ENCODE peak calls at places on chromosomes 12 and 14, in seven cellular contexts. One of them, this sample, is unnamed.

GRCh38 chr12:106753526-106753925 is 21.0 kb upstream of the RIC8B start:
- DNase-seq in mesendoderm: no peak
- DNase-seq in H1: no peak
- DNase-seq in trophoblast cell: no peak
- DNase-seq in H9: no peak
- DNase-seq in mesenchymal stem cell: no peak
- DNase-seq in neuronal stem cell: no peak
- DNase-seq in this sample: no peak

GRCh38 chr12:29438752-29439408 is 57.9 kb upstream of the ERGIC2 start:
- DNase-seq in neuronal stem cell: no peak
- DNase-seq in mesenchymal stem cell: no peak
- DNase-seq in H1: no peak
- DNase-seq in mesendoderm: no peak
- DNase-seq in H9: no peak
- DNase-seq in trophoblast cell: no peak
- DNase-seq in this sample: no peak

GRCh38 chr14:104993808-104994591 is 8.4 kb downstream of the CLBA1 start:
- DNase-seq in trophoblast cell: no peak
- DNase-seq in H1: no peak
- DNase-seq in mesendoderm: no peak
- DNase-seq in mesenchymal stem cell: no peak
- DNase-seq in H9: no peak
- DNase-seq in neuronal stem cell: no peak
- DNase-seq in this sample: no peak

GRCh38 chr14:65846469-65846868 is 433.9 kb downstream of the FUT8 start:
- DNase-seq in H9: no peak
- DNase-seq in neuronal stem cell: no peak
- DNase-seq in mesenchymal stem cell: no peak
- DNase-seq in mesendoderm: no peak
- DNase-seq in trophoblast cell: no peak
- DNase-seq in H1: no peak
- DNase-seq in this sample: no peak

GRCh38 chr14:48725001-48725734 is 861.0 kb downstream of the RPS29 start:
- DNase-seq in trophoblast cell: no peak
- DNase-seq in neuronal stem cell: no peak
- DNase-seq in H1: no peak
- DNase-seq in H9: no peak
- DNase-seq in mesenchymal stem cell: peak; percentile 33
- DNase-seq in mesendoderm: no peak
- DNase-seq in this sample: peak; percentile 85

GRCh38 chr12:128920468-128920867 is 67.2 kb downstream of the GLT1D1 start:
- DNase-seq in trophoblast cell: peak; percentile 5
- DNase-seq in mesendoderm: no peak
- DNase-seq in H1: no peak
- DNase-seq in neuronal stem cell: no peak
- DNase-seq in H9: no peak
- DNase-seq in mesenchymal stem cell: no peak
- DNase-seq in this sample: no peak

GRCh38 chr14:99389171-99389826 is 91.4 kb downstream of the SETD3 start:
- DNase-seq in trophoblast cell: peak; percentile 60
- DNase-seq in mesenchymal stem cell: peak; percentile 40
- DNase-seq in H1: peak; percentile 98
- DNase-seq in mesendoderm: peak; percentile 68
- DNase-seq in neuronal stem cell: peak; percentile 51
- DNase-seq in H9: peak; percentile 80
- DNase-seq in this sample: peak; percentile 10

GRCh38 chr12:117599849-117600248 is 238.4 kb upstream of the NOS1 start:
- DNase-seq in trophoblast cell: no peak
- DNase-seq in neuronal stem cell: no peak
- DNase-seq in mesendoderm: no peak
- DNase-seq in H9: no peak
- DNase-seq in mesenchymal stem cell: no peak
- DNase-seq in H1: no peak
- DNase-seq in this sample: no peak

GRCh38 chr14:33457021-33457420 is 493.9 kb downstream of the EGLN3 start:
- DNase-seq in H9: no peak
- DNase-seq in trophoblast cell: no peak
- DNase-seq in neuronal stem cell: no peak
- DNase-seq in mesendoderm: no peak
- DNase-seq in H1: no peak
- DNase-seq in mesenchymal stem cell: no peak
- DNase-seq in this sample: no peak

GRCh38 chr14:62329427-62329826 is 567.2 kb downstream of the SNAPC1 start:
- DNase-seq in H9: no peak
- DNase-seq in mesenchymal stem cell: peak; percentile 50
- DNase-seq in H1: no peak
- DNase-seq in mesendoderm: no peak
- DNase-seq in neuronal stem cell: no peak
- DNase-seq in trophoblast cell: no peak
- DNase-seq in this sample: peak; percentile 63

GRCh38 chr12:117766008-117766407 is 202.8 kb downstream of the KSR2 start:
- DNase-seq in H1: no peak
- DNase-seq in neuronal stem cell: no peak
- DNase-seq in H9: no peak
- DNase-seq in mesendoderm: no peak
- DNase-seq in mesenchymal stem cell: no peak
- DNase-seq in trophoblast cell: no peak
- DNase-seq in this sample: no peak

GRCh38 chr12:30622509-30622908 is 73.2 kb downstream of the IPO8 start:
- DNase-seq in mesenchymal stem cell: peak; percentile 87
- DNase-seq in trophoblast cell: peak; percentile 28
- DNase-seq in neuronal stem cell: no peak
- DNase-seq in H1: no peak
- DNase-seq in H9: no peak
- DNase-seq in mesendoderm: no peak
- DNase-seq in this sample: peak; percentile 73

GRCh38 chr12:94571556-94571955 is 78.8 kb downstream of the TMCC3 start:
- DNase-seq in trophoblast cell: peak; percentile 79
- DNase-seq in mesenchymal stem cell: peak; percentile 39
- DNase-seq in neuronal stem cell: no peak
- DNase-seq in mesendoderm: no peak
- DNase-seq in H1: no peak
- DNase-seq in H9: no peak
- DNase-seq in this sample: peak; percentile 76

GRCh38 chr14:77158175-77158908 is 16.8 kb upstream of the ZDHHC22 start:
- DNase-seq in H1: peak; percentile 63
- DNase-seq in trophoblast cell: no peak
- DNase-seq in neuronal stem cell: peak; percentile 59
- DNase-seq in mesenchymal stem cell: peak; percentile 69
- DNase-seq in mesendoderm: peak; percentile 78
- DNase-seq in H9: peak; percentile 67
- DNase-seq in this sample: peak; percentile 71

GRCh38 chr12:78359530-78359929 is 505.0 kb upstream of the SYT1 start:
- DNase-seq in mesendoderm: peak; percentile 3
- DNase-seq in H9: no peak
- DNase-seq in trophoblast cell: no peak
- DNase-seq in neuronal stem cell: no peak
- DNase-seq in mesenchymal stem cell: no peak
- DNase-seq in H1: no peak
- DNase-seq in this sample: peak; percentile 49

GRCh38 chr12:69350777-69351176 is 2.6 kb downstream of the LYZ start:
- DNase-seq in mesendoderm: no peak
- DNase-seq in H1: no peak
- DNase-seq in trophoblast cell: no peak
- DNase-seq in neuronal stem cell: no peak
- DNase-seq in mesenchymal stem cell: no peak
- DNase-seq in H9: no peak
- DNase-seq in this sample: no peak
- H2BK120ac ChIP-seq in mesendoderm: no peak overlapping the region
- H2BK120ac ChIP-seq in H1: no peak overlapping the region
- H2BK120ac ChIP-seq in trophoblast cell: no peak overlapping the region
- H2BK120ac ChIP-seq in neuronal stem cell: no peak overlapping the region
- H2BK120ac ChIP-seq in mesenchymal stem cell: no peak overlapping the region
- H2BK120ac ChIP-seq in H9: no peak overlapping the region
- H2BK120ac ChIP-seq in this sample: no peak overlapping the region

DNA sequence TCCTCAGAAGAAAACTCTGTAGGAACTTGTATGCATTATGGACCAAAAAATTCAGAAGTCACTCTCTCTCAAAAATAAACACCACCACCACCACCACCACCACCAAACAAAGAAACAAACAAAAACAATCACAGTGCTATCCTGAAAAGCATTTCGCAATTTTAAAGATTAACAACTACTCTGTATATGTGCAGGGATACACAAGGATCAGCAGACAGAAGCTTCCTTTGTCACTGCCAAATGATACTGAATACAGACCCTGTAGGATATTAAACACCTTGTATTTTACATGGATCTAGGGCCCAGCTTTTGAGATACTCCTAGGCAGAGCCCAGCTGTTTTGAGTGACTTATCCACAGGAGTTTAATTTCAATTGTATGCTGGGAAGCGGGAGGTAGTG is 31.7 kb downstream of the ATP2B1 start:
- DNase-seq in mesendoderm: no peak
- DNase-seq in H1: no peak
- DNase-seq in neuronal stem cell: no peak
- DNase-seq in H9: no peak
- DNase-seq in trophoblast cell: no peak
- DNase-seq in mesenchymal stem cell: no peak
- DNase-seq in this sample: no peak
- H2BK120ac ChIP-seq in mesendoderm: no peak overlapping the region
- H2BK120ac ChIP-seq in H1: no peak overlapping the region
- H2BK120ac ChIP-seq in neuronal stem cell: no peak overlapping the region
- H2BK120ac ChIP-seq in H9: no peak overlapping the region
- H2BK120ac ChIP-seq in trophoblast cell: no peak overlapping the region
- H2BK120ac ChIP-seq in mesenchymal stem cell: no peak overlapping the region
- H2BK120ac ChIP-seq in this sample: no peak overlapping the region

GRCh38 chr12:47409310-47409709 is 296.5 kb downstream of the RPAP3 start:
- DNase-seq in mesendoderm: no peak
- DNase-seq in neuronal stem cell: no peak
- DNase-seq in mesenchymal stem cell: no peak
- DNase-seq in H9: no peak
- DNase-seq in trophoblast cell: no peak
- DNase-seq in H1: no peak
- DNase-seq in this sample: no peak
- H2BK120ac ChIP-seq in mesendoderm: no peak overlapping the region
- H2BK120ac ChIP-seq in neuronal stem cell: no peak overlapping the region
- H2BK120ac ChIP-seq in mesenchymal stem cell: no peak overlapping the region
- H2BK120ac ChIP-seq in H9: no peak overlapping the region
- H2BK120ac ChIP-seq in trophoblast cell: no peak overlapping the region
- H2BK120ac ChIP-seq in H1: no peak overlapping the region
- H2BK120ac ChIP-seq in this sample: no peak overlapping the region

GRCh38 chr14:54566410-54567223 is at the start of gene SAMD4A:
- DNase-seq in H9: peak; percentile 74
- DNase-seq in H1: peak; percentile 75
- DNase-seq in mesenchymal stem cell: peak; percentile 91
- DNase-seq in mesendoderm: peak; percentile 92
- DNase-seq in trophoblast cell: peak; percentile 62
- DNase-seq in neuronal stem cell: peak; percentile 74
- DNase-seq in this sample: peak; percentile 86
- H2BK120ac ChIP-seq in H9: no peak within 1 kb of the TSS
- H2BK120ac ChIP-seq in H1: no peak within 1 kb of the TSS
- H2BK120ac ChIP-seq in mesenchymal stem cell: peak within 1 kb of the TSS; percentile 99
- H2BK120ac ChIP-seq in mesendoderm: peak within 1 kb of the TSS; percentile 92
- H2BK120ac ChIP-seq in trophoblast cell: peak within 1 kb of the TSS; percentile 80
- H2BK120ac ChIP-seq in neuronal stem cell: peak within 1 kb of the TSS; percentile 16
- H2BK120ac ChIP-seq in this sample: peak within 1 kb of the TSS; percentile 70

DNA sequence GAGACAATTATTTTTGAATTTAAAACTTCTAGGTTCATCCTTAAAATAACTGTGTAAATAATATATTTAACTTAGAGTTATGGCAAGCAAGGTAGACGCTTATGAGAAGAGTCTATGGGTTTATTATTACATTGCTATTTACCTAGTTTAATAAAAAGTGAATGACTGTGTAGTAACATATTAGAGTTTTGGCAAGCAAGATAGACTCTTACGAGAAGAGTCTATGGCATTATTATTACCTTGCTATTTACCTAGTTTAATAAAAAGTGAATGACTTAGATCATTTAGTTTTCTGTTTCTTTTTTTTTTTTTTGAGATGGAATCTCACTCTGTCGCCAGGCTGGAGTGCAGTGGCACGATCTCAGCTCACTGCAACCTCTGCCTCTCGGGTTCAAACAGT is 3.8 kb downstream of the RNF34 start:
- DNase-seq in neuronal stem cell: no peak
- DNase-seq in mesendoderm: no peak
- DNase-seq in H9: no peak
- DNase-seq in H1: no peak
- DNase-seq in mesenchymal stem cell: no peak
- DNase-seq in trophoblast cell: no peak
- DNase-seq in this sample: no peak
- H2BK120ac ChIP-seq in neuronal stem cell: no peak overlapping the region
- H2BK120ac ChIP-seq in mesendoderm: no peak overlapping the region
- H2BK120ac ChIP-seq in H9: no peak overlapping the region
- H2BK120ac ChIP-seq in H1: no peak overlapping the region
- H2BK120ac ChIP-seq in mesenchymal stem cell: no peak overlapping the region
- H2BK120ac ChIP-seq in trophoblast cell: no peak overlapping the region
- H2BK120ac ChIP-seq in this sample: no peak overlapping the region

GRCh38 chr12:26647091-26647490 is 185.9 kb downstream of the ITPR2 start:
- DNase-seq in neuronal stem cell: no peak
- DNase-seq in H1: no peak
- DNase-seq in trophoblast cell: no peak
- DNase-seq in H9: no peak
- DNase-seq in mesendoderm: no peak
- DNase-seq in mesenchymal stem cell: no peak
- DNase-seq in this sample: peak; percentile 44
- H2BK120ac ChIP-seq in neuronal stem cell: no peak overlapping the region
- H2BK120ac ChIP-seq in H1: no peak overlapping the region
- H2BK120ac ChIP-seq in trophoblast cell: no peak overlapping the region
- H2BK120ac ChIP-seq in H9: no peak overlapping the region
- H2BK120ac ChIP-seq in mesendoderm: no peak overlapping the region
- H2BK120ac ChIP-seq in mesenchymal stem cell: no peak overlapping the region
- H2BK120ac ChIP-seq in this sample: peak overlapping the region; percentile 79